ENCODE peak calls at places on chromosome 15, in seven cellular contexts. Z, X, C, P, O, H and T are unnamed samples.

GRCh38 chr15:35696767-35697231 is 150.8 kb upstream of the DPH6 start:
- DNase-seq in P (no peak), O (no peak), X (no peak), H (no peak), Z (no peak), C (peak), T (peak)

GRCh38 chr15:63465104-63465503 is 39.3 kb upstream of the USP3 start:
- DNase-seq in Z (no peak), P (no peak), C (no peak), H (no peak), O (no peak), X (no peak), T (no peak)

GRCh38 chr15:92900712-92901052 is 558 bp downstream of the CHD2 start:
- DNase-seq in C (no peak), H (no peak), P (no peak), X (no peak), O (no peak), Z (no peak), T (no peak)

GRCh38 chr15:20340331-20340811 is 201.2 kb downstream of the GOLGA6L6 start:
- DNase-seq in C (no peak), H (peak), P (peak), O (no peak), X (no peak), Z (peak), T (no peak)

GRCh38 chr15:99452728-99453643 is 112.8 kb upstream of the MEF2A start:
- DNase-seq in H (peak), Z (peak), P (peak), C (no peak), O (peak), X (peak), T (no peak)

GRCh38 chr15:101276501-101277037 is 716 bp downstream of the SELENOS start:
- DNase-seq in H (no peak), Z (no peak), P (no peak), O (no peak), X (no peak), C (peak), T (peak)

GRCh38 chr15:99438691-99439523 is 126.9 kb upstream of the MEF2A start:
- DNase-seq in P (no peak), X (no peak), C (no peak), H (no peak), Z (peak), O (peak), T (no peak)

GRCh38 chr15:42736178-42736792 is 643 bp downstream of the CDAN1 start:
- DNase-seq in X (peak), C (peak), P (no peak), Z (peak), O (no peak), H (no peak), T (peak)

GRCh38 chr15:81016253-81017068 is 15.7 kb downstream of the TLNRD1 start:
- DNase-seq in P (no peak), C (no peak), X (no peak), Z (no peak), O (no peak), H (no peak), T (no peak)

GRCh38 chr15:70479785-70480184 is 283.6 kb downstream of the UACA start:
- DNase-seq in X (no peak), H (no peak), O (no peak), C (no peak), P (no peak), Z (no peak), T (no peak)

GRCh38 chr15:83430436-83430835 is 16.7 kb upstream of the SH3GL3 start:
- DNase-seq in X (no peak), P (no peak), Z (no peak), H (no peak), O (no peak), C (no peak), T (no peak)

GRCh38 chr15:36373549-36373948 is 205.9 kb upstream of the CDIN1 start:
- DNase-seq in Z (no peak), O (no peak), C (no peak), H (no peak), P (no peak), X (no peak), T (no peak)

GRCh38 chr15:48695835-48696573 is 50.5 kb upstream of the FBN1 start:
- DNase-seq in X (no peak), O (no peak), H (no peak), C (peak), P (no peak), Z (no peak), T (peak)

GRCh38 chr15:99951471-99951870 is 218.2 kb upstream of the LYSMD4 start:
- DNase-seq in C (no peak), X (no peak), O (no peak), H (no peak), Z (no peak), P (no peak), T (no peak)

GRCh38 chr15:92383528-92384326 is 10.0 kb upstream of the ST8SIA2 start:
- DNase-seq in C (peak), Z (no peak), X (no peak), O (no peak), H (no peak), P (no peak), T (peak)

GRCh38 chr15:25268166-25268565 is 170.7 kb downstream of the UBE3A start:
- DNase-seq in O (no peak), X (no peak), P (no peak), H (no peak), C (peak), Z (no peak), T (no peak)

GRCh38 chr15:73375755-73376305 is 7.1 kb upstream of the HCN4 start:
- DNase-seq in O (no peak), Z (no peak), X (no peak), P (no peak), H (no peak), C (no peak), T (no peak)

GRCh38 chr15:62059818-62060115 is 480 bp downstream of the VPS13C start:
- DNase-seq in P (peak), X (peak), O (peak), H (peak), C (peak), Z (peak), T (peak)

GRCh38 chr15:60214201-60214600 is 183.6 kb downstream of the ANXA2 start:
- DNase-seq in O (no peak), X (no peak), C (no peak), P (no peak), H (no peak), Z (no peak), T (no peak)

GRCh38 chr15:98905981-98906711 is 101.4 kb downstream of the PGPEP1L start:
- DNase-seq in H (no peak), Z (no peak), P (no peak), O (no peak), X (no peak), C (no peak), T (no peak)

GRCh38 chr15:70815604-70816003 is 38.4 kb downstream of the LARP6 start:
- DNase-seq in H (no peak), Z (no peak), O (no peak), X (no peak), C (no peak), P (no peak), T (no peak)

GRCh38 chr15:96076350-96076749 is 254.2 kb upstream of the NR2F2 start:
- DNase-seq in Z (no peak), P (no peak), O (no peak), H (no peak), X (no peak), C (no peak), T (no peak)

GRCh38 chr15:82297546-82297945 is 34.9 kb downstream of the SAXO2 start:
- DNase-seq in X (no peak), O (no peak), Z (no peak), P (no peak), H (no peak), C (no peak), T (no peak)

GRCh38 chr15:40340740-40341400 is at the start of gene CCDC9B:
- DNase-seq in C (peak), P (peak), X (no peak), O (peak), H (peak), Z (peak), T (peak)

GRCh38 chr15:59166601-59167265 is 39.9 kb upstream of the LDHAL6B start:
- DNase-seq in C (no peak), X (no peak), O (no peak), Z (no peak), P (peak), H (no peak), T (no peak)

GRCh38 chr15:41994772-41995475 is 22.6 kb upstream of the EHD4 start:
- DNase-seq in O (no peak), P (no peak), Z (no peak), C (no peak), H (no peak), X (no peak), T (no peak)

GRCh38 chr15:60421544-60421943 is 23.8 kb upstream of the ANXA2 start:
- DNase-seq in H (no peak), X (no peak), P (no peak), O (no peak), C (no peak), Z (no peak), T (no peak)

GRCh38 chr15:52306270-52306669 is 10.7 kb upstream of the MYO5C start:
- DNase-seq in P (no peak), X (no peak), O (no peak), Z (no peak), C (no peak), H (no peak), T (no peak)

GRCh38 chr15:84600331-84600686 is 500 bp upstream of the ZSCAN2 start:
- DNase-seq in P (peak), H (peak), X (no peak), Z (peak), O (peak), C (peak), T (peak)

GRCh38 chr15:55869660-55870059 is 123.8 kb downstream of the NEDD4 start:
- DNase-seq in X (no peak), O (no peak), P (no peak), H (no peak), Z (no peak), C (no peak), T (no peak)

GRCh38 chr15:55230051-55230670 is 33.4 kb upstream of the RSL24D1 start:
- DNase-seq in C (no peak), H (no peak), O (no peak), Z (no peak), X (no peak), P (no peak), T (no peak)

GRCh38 chr15:68271854-68272471 is 5.6 kb upstream of the FEM1B start:
- DNase-seq in Z (peak), O (no peak), X (no peak), C (no peak), H (no peak), P (peak), T (no peak)
- TF ChIP-seq POLR2A in Z (peak), O (no peak), X (no peak), C (no peak), H (no peak), P (peak), T (no peak)

GRCh38 chr15:65132841-65133549 is 613 bp downstream of the PDCD7 start:
- DNase-seq in P (peak), O (peak), H (peak), X (peak), C (peak), Z (peak), T (peak)
- TF ChIP-seq POLR2A in P (no peak), O (no peak), H (no peak), X (no peak), C (no peak), Z (no peak), T (no peak)

GRCh38 chr15:78506971-78507830 is at the start of gene HYKK:
- DNase-seq in X (peak), P (peak), Z (peak), O (peak), H (peak), C (peak), T (peak)
- TF ChIP-seq POLR2A in X (no peak), P (peak), Z (no peak), O (peak), H (no peak), C (peak), T (no peak)

GRCh38 chr15:90001683-90002427 is 731 bp downstream of the ZNF710 start:
- DNase-seq in X (peak), P (peak), O (peak), H (peak), Z (peak), C (peak), T (peak)
- TF ChIP-seq POLR2A in X (no peak), P (peak), O (peak), H (no peak), Z (no peak), C (no peak), T (no peak)